ENCODE peak calls at places on chromosomes 7 and 10, in eight cellular contexts. One of them, this sample, is unnamed.

GRCh38 chr10:71757450-71757918 is 15.8 kb downstream of the VSIR start:
- DNase-seq in GM23338: no peak
- DNase-seq in GM12865: no peak
- DNase-seq in GM13977: no peak
- DNase-seq in upper lobe of right lung: no peak
- DNase-seq in epithelial cell of esophagus: peak
- DNase-seq in A549: no peak
- DNase-seq in choroid plexus epithelial cell: no peak
- DNase-seq in this sample: no peak

GRCh38 chr10:21888959-21889358 is 114.6 kb downstream of the DNAJC1 start:
- DNase-seq in choroid plexus epithelial cell: no peak
- DNase-seq in upper lobe of right lung: no peak
- DNase-seq in epithelial cell of esophagus: no peak
- DNase-seq in GM13977: peak
- DNase-seq in GM12865: peak
- DNase-seq in GM23338: no peak
- DNase-seq in A549: no peak
- DNase-seq in this sample: no peak

GRCh38 chr7:84538268-84538667 is 343.7 kb upstream of the SEMA3A start:
- DNase-seq in GM13977: no peak
- DNase-seq in epithelial cell of esophagus: no peak
- DNase-seq in upper lobe of right lung: no peak
- DNase-seq in GM23338: no peak
- DNase-seq in A549: no peak
- DNase-seq in choroid plexus epithelial cell: no peak
- DNase-seq in GM12865: no peak
- DNase-seq in this sample: no peak

GRCh38 chr7:114183311-114184105 is 231.1 kb upstream of the FOXP2 start:
- DNase-seq in GM23338: no peak
- DNase-seq in upper lobe of right lung: no peak
- DNase-seq in GM13977: no peak
- DNase-seq in A549: no peak
- DNase-seq in epithelial cell of esophagus: peak
- DNase-seq in GM12865: no peak
- DNase-seq in choroid plexus epithelial cell: peak
- DNase-seq in this sample: no peak

GRCh38 chr10:122864901-122865300 is 14.5 kb downstream of the FAM24B start:
- DNase-seq in GM23338: no peak
- DNase-seq in choroid plexus epithelial cell: peak
- DNase-seq in GM12865: no peak
- DNase-seq in upper lobe of right lung: no peak
- DNase-seq in GM13977: no peak
- DNase-seq in epithelial cell of esophagus: peak
- DNase-seq in A549: peak
- DNase-seq in this sample: no peak

GRCh38 chr10:3774814-3775670 is 10.0 kb downstream of the KLF6 start:
- DNase-seq in upper lobe of right lung: no peak
- DNase-seq in choroid plexus epithelial cell: peak
- DNase-seq in GM12865: peak
- DNase-seq in GM13977: no peak
- DNase-seq in A549: no peak
- DNase-seq in GM23338: no peak
- DNase-seq in epithelial cell of esophagus: peak
- DNase-seq in this sample: peak

GRCh38 chr7:74183653-74184450 is 9.7 kb downstream of the EIF4H start:
- DNase-seq in A549: peak
- DNase-seq in choroid plexus epithelial cell: no peak
- DNase-seq in GM12865: peak
- DNase-seq in GM13977: no peak
- DNase-seq in GM23338: peak
- DNase-seq in epithelial cell of esophagus: peak
- DNase-seq in upper lobe of right lung: no peak
- DNase-seq in this sample: no peak

GRCh38 chr7:929311-929711 is 25.2 kb downstream of the ADAP1 start:
- DNase-seq in GM23338: no peak
- DNase-seq in GM12865: no peak
- DNase-seq in upper lobe of right lung: peak
- DNase-seq in GM13977: no peak
- DNase-seq in A549: no peak
- DNase-seq in epithelial cell of esophagus: no peak
- DNase-seq in choroid plexus epithelial cell: no peak
- DNase-seq in this sample: no peak

GRCh38 chr7:72048420-72048819 is 363.7 kb downstream of the CALN1 start:
- DNase-seq in A549: no peak
- DNase-seq in GM23338: no peak
- DNase-seq in epithelial cell of esophagus: no peak
- DNase-seq in choroid plexus epithelial cell: no peak
- DNase-seq in GM12865: no peak
- DNase-seq in upper lobe of right lung: no peak
- DNase-seq in GM13977: no peak
- DNase-seq in this sample: no peak

GRCh38 chr7:139875821-139876241 is 46.8 kb downstream of the TBXAS1 start:
- DNase-seq in epithelial cell of esophagus: no peak
- DNase-seq in GM12865: peak
- DNase-seq in GM13977: no peak
- DNase-seq in A549: no peak
- DNase-seq in upper lobe of right lung: peak
- DNase-seq in GM23338: no peak
- DNase-seq in choroid plexus epithelial cell: no peak
- DNase-seq in this sample: no peak

GRCh38 chr10:5814110-5815107 is 1.2 kb upstream of the GDI2 start:
- DNase-seq in GM13977: no peak
- DNase-seq in choroid plexus epithelial cell: no peak
- DNase-seq in GM23338: no peak
- DNase-seq in epithelial cell of esophagus: peak
- DNase-seq in upper lobe of right lung: no peak
- DNase-seq in GM12865: peak
- DNase-seq in A549: no peak
- DNase-seq in this sample: no peak

GRCh38 chr7:93442478-93443224 is 131.9 kb downstream of the CALCR start:
- DNase-seq in epithelial cell of esophagus: peak
- DNase-seq in GM13977: no peak
- DNase-seq in GM23338: peak
- DNase-seq in upper lobe of right lung: no peak
- DNase-seq in choroid plexus epithelial cell: peak
- DNase-seq in GM12865: peak
- DNase-seq in A549: peak
- DNase-seq in this sample: no peak

GRCh38 chr7:3068568-3068967 is 24.9 kb upstream of the CARD11 start:
- DNase-seq in choroid plexus epithelial cell: no peak
- DNase-seq in GM23338: no peak
- DNase-seq in epithelial cell of esophagus: no peak
- DNase-seq in upper lobe of right lung: no peak
- DNase-seq in GM13977: no peak
- DNase-seq in A549: no peak
- DNase-seq in GM12865: peak
- DNase-seq in this sample: no peak

GRCh38 chr10:110681023-110681681 is 37.0 kb downstream of the RBM20 start:
- DNase-seq in GM13977: peak
- DNase-seq in A549: peak
- DNase-seq in upper lobe of right lung: no peak
- DNase-seq in GM12865: peak
- DNase-seq in epithelial cell of esophagus: peak
- DNase-seq in GM23338: peak
- DNase-seq in choroid plexus epithelial cell: peak
- DNase-seq in this sample: no peak

GRCh38 chr10:19385846-19386455 is 337.4 kb downstream of the MALRD1 start:
- DNase-seq in GM13977: no peak
- DNase-seq in GM12865: no peak
- DNase-seq in epithelial cell of esophagus: no peak
- DNase-seq in upper lobe of right lung: no peak
- DNase-seq in A549: no peak
- DNase-seq in choroid plexus epithelial cell: no peak
- DNase-seq in GM23338: no peak
- DNase-seq in this sample: no peak

GRCh38 chr10:96996275-96996980 is 164.3 kb downstream of the LCOR start:
- DNase-seq in choroid plexus epithelial cell: no peak
- DNase-seq in GM12865: no peak
- DNase-seq in A549: no peak
- DNase-seq in epithelial cell of esophagus: no peak
- DNase-seq in GM13977: no peak
- DNase-seq in upper lobe of right lung: no peak
- DNase-seq in GM23338: no peak
- DNase-seq in this sample: no peak

DNA sequence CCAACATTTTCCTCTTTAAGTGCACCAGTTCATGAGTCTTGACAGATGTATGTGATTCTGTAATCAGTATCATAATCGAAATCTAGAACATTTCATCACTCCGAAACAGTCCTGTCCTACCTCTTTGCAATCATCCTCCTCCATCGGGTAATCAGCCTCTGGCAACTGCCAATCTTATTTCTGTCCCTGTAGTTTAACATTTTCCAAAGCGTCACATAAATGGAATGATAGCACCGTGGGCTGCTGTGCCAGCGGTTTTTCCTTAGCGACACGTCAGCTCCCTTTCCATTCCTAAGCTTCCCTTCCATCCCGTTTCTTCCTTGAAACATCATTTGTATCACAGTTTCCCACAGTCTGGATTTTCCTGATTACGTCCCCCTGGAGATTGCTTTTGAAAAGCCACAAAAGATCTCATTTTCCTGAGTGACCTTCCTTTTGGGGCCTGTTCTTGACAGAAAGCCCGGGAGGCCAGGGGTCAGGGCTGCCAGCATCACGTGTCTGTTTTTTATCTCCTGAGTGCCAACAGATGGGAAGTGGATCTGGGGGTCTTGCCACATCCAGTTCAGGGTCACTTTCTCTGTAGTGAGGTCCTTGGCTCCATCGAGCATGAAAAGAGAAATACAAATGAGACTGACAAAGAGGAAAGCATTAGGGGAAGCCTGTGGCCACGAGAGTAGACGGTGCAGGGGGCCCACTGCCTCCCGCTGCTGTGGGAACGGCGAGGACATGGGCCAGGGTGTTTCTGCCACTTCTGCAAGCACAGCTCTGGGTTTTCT is 31.6 kb downstream of the TMEM120A start:
- DNase-seq in upper lobe of right lung: peak
- DNase-seq in GM13977: no peak
- DNase-seq in epithelial cell of esophagus: no peak
- DNase-seq in GM23338: no peak
- DNase-seq in GM12865: no peak
- DNase-seq in choroid plexus epithelial cell: peak
- DNase-seq in A549: no peak
- DNase-seq in this sample: no peak
- TF ChIP-seq CTCF in upper lobe of right lung: no peak
- TF ChIP-seq CTCF in GM13977: no peak
- TF ChIP-seq CTCF in epithelial cell of esophagus: no peak
- TF ChIP-seq CTCF in GM23338: no peak
- TF ChIP-seq CTCF in GM12865: no peak
- TF ChIP-seq CTCF in choroid plexus epithelial cell: no peak
- TF ChIP-seq CTCF in A549: no peak
- TF ChIP-seq CTCF in this sample: no peak

GRCh38 chr10:132518572-132519381 is 18.8 kb upstream of the INPP5A start:
- DNase-seq in GM12865: no peak
- DNase-seq in upper lobe of right lung: peak
- DNase-seq in choroid plexus epithelial cell: peak
- DNase-seq in GM13977: peak
- DNase-seq in GM23338: peak
- DNase-seq in A549: no peak
- DNase-seq in epithelial cell of esophagus: peak
- DNase-seq in this sample: no peak
- TF ChIP-seq CTCF in GM12865: no peak
- TF ChIP-seq CTCF in upper lobe of right lung: no peak
- TF ChIP-seq CTCF in choroid plexus epithelial cell: no peak
- TF ChIP-seq CTCF in GM13977: no peak
- TF ChIP-seq CTCF in GM23338: no peak
- TF ChIP-seq CTCF in A549: no peak
- TF ChIP-seq CTCF in epithelial cell of esophagus: no peak
- TF ChIP-seq CTCF in this sample: no peak

GRCh38 chr10:77226871-77227557 is 410.6 kb downstream of the KCNMA1 start:
- DNase-seq in upper lobe of right lung: no peak
- DNase-seq in choroid plexus epithelial cell: no peak
- DNase-seq in GM12865: no peak
- DNase-seq in GM13977: no peak
- DNase-seq in GM23338: no peak
- DNase-seq in A549: no peak
- DNase-seq in epithelial cell of esophagus: no peak
- DNase-seq in this sample: no peak
- TF ChIP-seq CTCF in upper lobe of right lung: no peak
- TF ChIP-seq CTCF in choroid plexus epithelial cell: no peak
- TF ChIP-seq CTCF in GM12865: no peak
- TF ChIP-seq CTCF in GM13977: no peak
- TF ChIP-seq CTCF in GM23338: no peak
- TF ChIP-seq CTCF in A549: no peak
- TF ChIP-seq CTCF in epithelial cell of esophagus: no peak
- TF ChIP-seq CTCF in this sample: no peak

GRCh38 chr10:17183110-17183509 is 18.4 kb downstream of the TRDMT1 start:
- DNase-seq in upper lobe of right lung: no peak
- DNase-seq in choroid plexus epithelial cell: peak
- DNase-seq in A549: no peak
- DNase-seq in epithelial cell of esophagus: no peak
- DNase-seq in GM23338: no peak
- DNase-seq in GM13977: no peak
- DNase-seq in GM12865: no peak
- DNase-seq in this sample: no peak
- TF ChIP-seq CTCF in upper lobe of right lung: no peak
- TF ChIP-seq CTCF in choroid plexus epithelial cell: peak
- TF ChIP-seq CTCF in A549: no peak
- TF ChIP-seq CTCF in epithelial cell of esophagus: peak
- TF ChIP-seq CTCF in GM23338: peak
- TF ChIP-seq CTCF in GM13977: no peak
- TF ChIP-seq CTCF in GM12865: no peak
- TF ChIP-seq CTCF in this sample: no peak

This sample was measured in retinal pigment epithelial cell.